ENCODE peak calls at places on chromosome 19, in eight cellular contexts. F is LHCN-M2; R is HS-27A; N is NCI-H2081; W is activated naive CD4-positive, alpha-beta T cell treated with Interleukin-2 at 50 U/mL for 16 hours; H is renal cortical epithelial cell; B is heart right ventricle; P is AG20443. C is an unnamed sample.
A peak's percentile ranks its signal among the peaks of the same experiment; 100 is the strongest.

GRCh38 chr19:18090545-18091216 is 3.9 kb upstream of the IL12RB1 start:
- DNase-seq in F (peak; percentile 63), R (no peak), N (no peak), W (no peak), H (no peak), B (no peak), P (peak; percentile 42), C (no peak)

GRCh38 chr19:43983912-43984686 is at the start of gene ZNF155:
- DNase-seq in F (peak; percentile 97), R (peak; percentile 98), N (peak; percentile 96), W (peak; percentile 73), H (peak; percentile 96), B (peak; percentile 97), P (peak; percentile 95), C (peak; percentile 92)

GRCh38 chr19:19229701-19230100 is 17.9 kb downstream of the NCAN start:
- DNase-seq in F (no peak), R (no peak), N (no peak), W (no peak), H (no peak), B (no peak), P (no peak), C (no peak)

GRCh38 chr19:51354742-51355148 is 11.4 kb downstream of the ETFB start:
- DNase-seq in F (no peak), R (no peak), N (no peak), W (no peak), H (no peak), B (no peak), P (no peak), C (no peak)

GRCh38 chr19:41373993-41374392 is 2.3 kb upstream of the TMEM91 start:
- DNase-seq in F (peak; percentile 88), R (peak; percentile 68), N (peak; percentile 86), W (no peak), H (peak; percentile 46), B (peak; percentile 90), P (peak; percentile 84), C (peak; percentile 97)

GRCh38 chr19:10729406-10729805 is 11.5 kb downstream of the DNM2 start:
- DNase-seq in F (no peak), R (no peak), N (no peak), W (no peak), H (no peak), B (no peak), P (no peak), C (no peak)

GRCh38 chr19:28563964-28564914 is 648.7 kb downstream of the UQCRFS1 start:
- DNase-seq in F (no peak), R (no peak), N (no peak), W (no peak), H (no peak), B (no peak), P (no peak), C (no peak)

GRCh38 chr19:55048446-55048845 is 10.4 kb upstream of the GP6 start:
- DNase-seq in F (no peak), R (no peak), N (no peak), W (no peak), H (no peak), B (no peak), P (no peak), C (no peak)

GRCh38 chr19:54462072-54462712 is 1.4 kb downstream of the LENG9 start:
- DNase-seq in F (no peak), R (no peak), N (no peak), W (no peak), H (no peak), B (no peak), P (no peak), C (peak; percentile 65)